ENCODE peak calls at places on chromosome 18, in seven cellular contexts. H is HTR-8/SVneo; U is RKO; E is activated CD4-positive, alpha-beta T cell treated with anti-CD3 and anti-CD28 coated beads for 24 hours; W is A172; B is H1; V is GM23248. A is an unnamed sample.

GRCh38 chr18:64119916-64120315 is 29.0 kb downstream of the LINC00305 start:
- DNase-seq in H (no peak), U (peak), E (no peak), W (no peak), B (no peak), V (peak), A (no peak)

GRCh38 chr18:35024965-35025364 is 16.2 kb upstream of the MAPRE2 start:
- DNase-seq in H (no peak), U (no peak), E (no peak), W (no peak), B (no peak), V (peak), A (no peak)

GRCh38 chr18:48661421-48661820 is 122.6 kb downstream of the CTIF start:
- DNase-seq in H (no peak), U (no peak), E (no peak), W (no peak), B (no peak), V (no peak), A (no peak)

GRCh38 chr18:72128649-72129048 is 415.5 kb downstream of the CBLN2 start:
- DNase-seq in H (no peak), U (no peak), E (no peak), W (no peak), B (no peak), V (no peak), A (no peak)

GRCh38 chr18:63578357-63578958 is 8.7 kb upstream of the SERPINB13 start:
- DNase-seq in H (peak), U (peak), E (no peak), W (peak), B (peak), V (peak), A (no peak)

GRCh38 chr18:49621301-49621700 is 59.4 kb downstream of the LIPG start:
- DNase-seq in H (no peak), U (no peak), E (no peak), W (no peak), B (no peak), V (no peak), A (no peak)

GRCh38 chr18:22734103-22734661 is 198.9 kb upstream of the RBBP8 start:
- DNase-seq in H (no peak), U (no peak), E (no peak), W (no peak), B (no peak), V (no peak), A (no peak)

GRCh38 chr18:2009957-2010697 is 561.2 kb downstream of the METTL4 start:
- DNase-seq in H (no peak), U (no peak), E (no peak), W (no peak), B (no peak), V (no peak), A (no peak)

GRCh38 chr18:36947820-36948348 is 119.0 kb downstream of the KIAA1328 start:
- DNase-seq in H (no peak), U (no peak), E (no peak), W (no peak), B (no peak), V (no peak), A (no peak)

GRCh38 chr18:55737781-55738468 is 149.9 kb upstream of the TCF4 start:
- DNase-seq in H (no peak), U (no peak), E (no peak), W (no peak), B (no peak), V (no peak), A (no peak)

GRCh38 chr18:54240629-54241107 is 16.2 kb upstream of the MBD2 start:
- DNase-seq in H (no peak), U (no peak), E (no peak), W (no peak), B (no peak), V (no peak), A (no peak)

GRCh38 chr18:78242307-78242643 is 737.3 kb upstream of the SALL3 start:
- DNase-seq in H (no peak), U (no peak), E (no peak), W (no peak), B (no peak), V (peak), A (no peak)

GRCh38 chr18:58004317-58004716 is 39.7 kb upstream of the NEDD4L start:
- DNase-seq in H (peak), U (peak), E (no peak), W (peak), B (no peak), V (peak), A (no peak)

GRCh38 chr18:76401496-76401895 is 93.5 kb downstream of the ZNF516 start:
- DNase-seq in H (no peak), U (no peak), E (no peak), W (no peak), B (no peak), V (no peak), A (no peak)

GRCh38 chr18:70036771-70037452 is 89.2 kb upstream of the CD226 start:
- DNase-seq in H (no peak), U (no peak), E (no peak), W (no peak), B (no peak), V (no peak), A (no peak)